ENCODE peak calls at places on chromosomes 16 and 17, in six cellular contexts. One of them, this sample, is unnamed. For H3K27me3 and H3K4me1, the result is how much of the 10 kb centered on the place peaks cover.

GRCh38 chr16:56145369-56145768 is 45.9 kb upstream of the GNAO1 start:
- DNase-seq in left lung: no peak
- DNase-seq in colonic mucosa: no peak
- DNase-seq in GM23338: peak
- DNase-seq in psoas muscle: no peak
- DNase-seq in thoracic aorta: no peak
- DNase-seq in this sample: no peak

GRCh38 chr16:53968454-53968853 is 264.5 kb downstream of the FTO start:
- DNase-seq in left lung: no peak
- DNase-seq in GM23338: no peak
- DNase-seq in colonic mucosa: no peak
- DNase-seq in thoracic aorta: no peak
- DNase-seq in psoas muscle: peak
- DNase-seq in this sample: peak

GRCh38 chr16:89761304-89761922 is 40.1 kb downstream of the ZNF276 start:
- DNase-seq in colonic mucosa: no peak
- DNase-seq in thoracic aorta: no peak
- DNase-seq in GM23338: no peak
- DNase-seq in psoas muscle: no peak
- DNase-seq in left lung: no peak
- DNase-seq in this sample: no peak

GRCh38 chr16:88939814-88940195 is 37.2 kb downstream of the CBFA2T3 start:
- DNase-seq in thoracic aorta: no peak
- DNase-seq in left lung: no peak
- DNase-seq in colonic mucosa: no peak
- DNase-seq in psoas muscle: peak
- DNase-seq in GM23338: peak
- DNase-seq in this sample: no peak

GRCh38 chr16:1789643-1790045 is 3.9 kb downstream of the IGFALS start:
- DNase-seq in GM23338: no peak
- DNase-seq in colonic mucosa: peak
- DNase-seq in psoas muscle: no peak
- DNase-seq in left lung: peak
- DNase-seq in thoracic aorta: no peak
- DNase-seq in this sample: no peak

GRCh38 chr17:35486920-35487727 is 38.6 kb upstream of the SLFN13 start:
- DNase-seq in psoas muscle: peak
- DNase-seq in colonic mucosa: peak
- DNase-seq in GM23338: peak
- DNase-seq in thoracic aorta: no peak
- DNase-seq in left lung: peak
- DNase-seq in this sample: peak

GRCh38 chr17:79850571-79851460 is 11.6 kb upstream of the CBX4 start:
- DNase-seq in left lung: no peak
- DNase-seq in psoas muscle: no peak
- DNase-seq in thoracic aorta: no peak
- DNase-seq in colonic mucosa: no peak
- DNase-seq in GM23338: no peak
- DNase-seq in this sample: no peak

GRCh38 chr16:24610421-24610765 is 71.0 kb downstream of the RBBP6 start:
- DNase-seq in psoas muscle: peak
- DNase-seq in GM23338: peak
- DNase-seq in colonic mucosa: no peak
- DNase-seq in thoracic aorta: no peak
- DNase-seq in left lung: no peak
- DNase-seq in this sample: no peak

GRCh38 chr17:18248300-18248731 is 10.2 kb downstream of the FLII start:
- DNase-seq in colonic mucosa: peak
- DNase-seq in GM23338: peak
- DNase-seq in left lung: no peak
- DNase-seq in thoracic aorta: no peak
- DNase-seq in psoas muscle: peak
- DNase-seq in this sample: peak

GRCh38 chr16:73019456-73020362 is 28.2 kb downstream of the ZFHX3 start:
- DNase-seq in colonic mucosa: no peak
- DNase-seq in left lung: no peak
- DNase-seq in psoas muscle: no peak
- DNase-seq in thoracic aorta: no peak
- DNase-seq in GM23338: no peak
- DNase-seq in this sample: no peak

GRCh38 chr17:40598928-40599627 is 33.8 kb upstream of the CCR7 start:
- DNase-seq in left lung: no peak
- DNase-seq in GM23338: no peak
- DNase-seq in thoracic aorta: no peak
- DNase-seq in psoas muscle: peak
- DNase-seq in colonic mucosa: no peak
- DNase-seq in this sample: no peak

GRCh38 chr17:75647921-75648320 is 14.7 kb downstream of the SMIM5 start:
- DNase-seq in thoracic aorta: no peak
- DNase-seq in psoas muscle: no peak
- DNase-seq in left lung: no peak
- DNase-seq in colonic mucosa: no peak
- DNase-seq in GM23338: no peak
- DNase-seq in this sample: no peak

GRCh38 chr17:28807925-28808641 is 34.5 kb downstream of the FAM222B start:
- DNase-seq in GM23338: no peak
- DNase-seq in thoracic aorta: no peak
- DNase-seq in psoas muscle: no peak
- DNase-seq in left lung: no peak
- DNase-seq in colonic mucosa: no peak
- DNase-seq in this sample: peak

GRCh38 chr16:57070424-57070823 is 22.0 kb upstream of the CPNE2 start:
- DNase-seq in psoas muscle: no peak
- DNase-seq in colonic mucosa: no peak
- DNase-seq in left lung: no peak
- DNase-seq in GM23338: no peak
- DNase-seq in thoracic aorta: no peak
- DNase-seq in this sample: no peak

GRCh38 chr17:70454377-70454776 is 285.0 kb downstream of the KCNJ2 start:
- DNase-seq in GM23338: no peak
- DNase-seq in thoracic aorta: no peak
- DNase-seq in psoas muscle: no peak
- DNase-seq in left lung: no peak
- DNase-seq in colonic mucosa: no peak
- DNase-seq in this sample: no peak

GRCh38 chr17:70454908-70455307 is 285.6 kb downstream of the KCNJ2 start:
- DNase-seq in thoracic aorta: no peak
- DNase-seq in GM23338: no peak
- DNase-seq in colonic mucosa: no peak
- DNase-seq in psoas muscle: no peak
- DNase-seq in left lung: no peak
- DNase-seq in this sample: no peak
- H3K27me3 ChIP-seq in thoracic aorta: under half
- H3K27me3 ChIP-seq in GM23338: under half
- H3K27me3 ChIP-seq in colonic mucosa: under half
- H3K27me3 ChIP-seq in psoas muscle: under half
- H3K27me3 ChIP-seq in left lung: under half
- H3K27me3 ChIP-seq in this sample: under half

GRCh38 chr17:78253946-78254672 is 22.7 kb downstream of the TMEM235 start:
- DNase-seq in left lung: peak
- DNase-seq in psoas muscle: peak
- DNase-seq in thoracic aorta: peak
- DNase-seq in colonic mucosa: peak
- DNase-seq in GM23338: peak
- DNase-seq in this sample: peak
- H3K4me1 ChIP-seq in left lung: under half
- H3K4me1 ChIP-seq in psoas muscle: under half
- H3K4me1 ChIP-seq in thoracic aorta: under half
- H3K4me1 ChIP-seq in colonic mucosa: under half
- H3K4me1 ChIP-seq in GM23338: under half
- H3K4me1 ChIP-seq in this sample: under half

GRCh38 chr17:49038138-49038537 is 41.0 kb downstream of the IGF2BP1 start:
- DNase-seq in colonic mucosa: no peak
- DNase-seq in left lung: no peak
- DNase-seq in thoracic aorta: no peak
- DNase-seq in psoas muscle: no peak
- DNase-seq in GM23338: no peak
- DNase-seq in this sample: no peak

GRCh38 chr17:49031965-49032928 is 35.1 kb downstream of the IGF2BP1 start:
- DNase-seq in left lung: no peak
- DNase-seq in psoas muscle: no peak
- DNase-seq in colonic mucosa: peak
- DNase-seq in thoracic aorta: no peak
- DNase-seq in GM23338: peak
- DNase-seq in this sample: no peak

GRCh38 chr17:49038544-49038943 is 41.4 kb downstream of the IGF2BP1 start:
- DNase-seq in GM23338: no peak
- DNase-seq in thoracic aorta: no peak
- DNase-seq in left lung: no peak
- DNase-seq in colonic mucosa: no peak
- DNase-seq in psoas muscle: no peak
- DNase-seq in this sample: no peak

GRCh38 chr17:49035470-49036269 is 38.5 kb downstream of the IGF2BP1 start:
- DNase-seq in left lung: no peak
- DNase-seq in psoas muscle: peak
- DNase-seq in thoracic aorta: no peak
- DNase-seq in colonic mucosa: peak
- DNase-seq in GM23338: peak
- DNase-seq in this sample: peak

GRCh38 chr17:49036270-49036626 is 39.1 kb downstream of the IGF2BP1 start:
- DNase-seq in thoracic aorta: no peak
- DNase-seq in left lung: no peak
- DNase-seq in psoas muscle: no peak
- DNase-seq in GM23338: no peak
- DNase-seq in colonic mucosa: no peak
- DNase-seq in this sample: no peak
- H3K27me3 ChIP-seq in thoracic aorta: under half
- H3K27me3 ChIP-seq in left lung: under half
- H3K27me3 ChIP-seq in psoas muscle: under half
- H3K27me3 ChIP-seq in GM23338: under half
- H3K27me3 ChIP-seq in colonic mucosa: under half
- H3K27me3 ChIP-seq in this sample: under half

GRCh38 chr17:8152112-8152775 is at the start of gene PER1:
- DNase-seq in GM23338: peak
- DNase-seq in psoas muscle: peak
- DNase-seq in left lung: peak
- DNase-seq in colonic mucosa: peak
- DNase-seq in thoracic aorta: peak
- DNase-seq in this sample: peak
- H3K4me1 ChIP-seq in GM23338: under half
- H3K4me1 ChIP-seq in psoas muscle: under half
- H3K4me1 ChIP-seq in left lung: under half
- H3K4me1 ChIP-seq in colonic mucosa: under half
- H3K4me1 ChIP-seq in thoracic aorta: under half
- H3K4me1 ChIP-seq in this sample: under half

GRCh38 chr17:78343433-78344201 is 16.3 kb downstream of the SOCS3 start:
- DNase-seq in thoracic aorta: no peak
- DNase-seq in colonic mucosa: peak
- DNase-seq in psoas muscle: no peak
- DNase-seq in left lung: peak
- DNase-seq in GM23338: peak
- DNase-seq in this sample: no peak

GRCh38 chr17:78340183-78340955 is 19.5 kb downstream of the SOCS3 start:
- DNase-seq in left lung: no peak
- DNase-seq in GM23338: no peak
- DNase-seq in psoas muscle: no peak
- DNase-seq in colonic mucosa: peak
- DNase-seq in thoracic aorta: no peak
- DNase-seq in this sample: no peak

GRCh38 chr17:78342438-78343098 is 17.3 kb downstream of the SOCS3 start:
- DNase-seq in thoracic aorta: peak
- DNase-seq in GM23338: peak
- DNase-seq in left lung: peak
- DNase-seq in psoas muscle: peak
- DNase-seq in colonic mucosa: peak
- DNase-seq in this sample: peak

GRCh38 chr17:78343099-78343432 is 16.8 kb downstream of the SOCS3 start:
- DNase-seq in thoracic aorta: peak
- DNase-seq in psoas muscle: peak
- DNase-seq in colonic mucosa: no peak
- DNase-seq in GM23338: peak
- DNase-seq in left lung: peak
- DNase-seq in this sample: peak

GRCh38 chr17:78341559-78342437 is 18.1 kb downstream of the SOCS3 start:
- DNase-seq in colonic mucosa: peak
- DNase-seq in psoas muscle: peak
- DNase-seq in left lung: peak
- DNase-seq in GM23338: peak
- DNase-seq in thoracic aorta: no peak
- DNase-seq in this sample: peak
- H3K27me3 ChIP-seq in colonic mucosa: under half
- H3K27me3 ChIP-seq in psoas muscle: under half
- H3K27me3 ChIP-seq in left lung: under half
- H3K27me3 ChIP-seq in GM23338: under half
- H3K27me3 ChIP-seq in thoracic aorta: under half
- H3K27me3 ChIP-seq in this sample: under half

GRCh38 chr16:87780385-87780989 is 14.7 kb upstream of the KLHDC4 start:
- DNase-seq in colonic mucosa: peak
- DNase-seq in left lung: peak
- DNase-seq in psoas muscle: no peak
- DNase-seq in thoracic aorta: no peak
- DNase-seq in GM23338: no peak
- DNase-seq in this sample: no peak
- H3K4me1 ChIP-seq in colonic mucosa: under half
- H3K4me1 ChIP-seq in left lung: under half
- H3K4me1 ChIP-seq in psoas muscle: under half
- H3K4me1 ChIP-seq in thoracic aorta: under half
- H3K4me1 ChIP-seq in GM23338: under half
- H3K4me1 ChIP-seq in this sample: under half

DNA sequence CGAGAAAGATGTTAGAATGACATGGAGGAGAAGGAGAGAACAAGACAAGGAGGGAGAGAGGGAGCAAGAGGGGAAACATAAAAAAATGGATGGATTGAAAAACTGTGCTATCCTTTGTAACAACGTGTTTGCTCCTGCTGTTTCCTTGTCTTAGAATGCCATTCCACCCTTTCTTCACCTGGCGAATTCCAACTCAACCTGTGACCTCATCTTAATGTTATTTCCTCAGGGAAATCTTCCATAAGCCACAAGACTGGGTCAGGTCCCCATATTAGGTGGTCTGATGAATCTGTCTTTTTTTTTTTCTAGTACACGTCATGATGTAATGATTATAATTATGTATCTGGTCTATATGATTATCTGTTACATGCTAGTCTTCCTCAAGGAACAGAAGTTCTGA is 195.0 kb upstream of the MAF start:
- DNase-seq in psoas muscle: no peak
- DNase-seq in thoracic aorta: no peak
- DNase-seq in colonic mucosa: no peak
- DNase-seq in left lung: no peak
- DNase-seq in GM23338: no peak
- DNase-seq in this sample: no peak
- H3K27me3 ChIP-seq in psoas muscle: under half
- H3K27me3 ChIP-seq in thoracic aorta: under half
- H3K27me3 ChIP-seq in colonic mucosa: under half
- H3K27me3 ChIP-seq in left lung: under half
- H3K27me3 ChIP-seq in GM23338: under half
- H3K27me3 ChIP-seq in this sample: under half